ENCODE peak calls at places on chromosomes 16 and 17, in four cellular contexts. H is neural progenitor cell, M is colonic mucosa, Q is heart left ventricle. U is an unnamed sample.
A peak's percentile ranks its signal among the peaks of the same experiment; 100 is the strongest.

GRCh38 chr16:14132696-14133048 is 61.6 kb downstream of the MRTFB start:
- DNase-seq in H (no peak), M (no peak), Q (no peak), U (no peak)

GRCh38 chr17:41976142-41976768 is 9.7 kb downstream of the CNP start:
- DNase-seq in H (no peak), M (no peak), Q (no peak), U (no peak)

GRCh38 chr17:46834846-46835245 is 16.4 kb upstream of the WNT3 start:
- DNase-seq in H (no peak), M (no peak), Q (no peak), U (no peak)

GRCh38 chr16:74455213-74455612 is 33.9 kb upstream of the CLEC18B start:
- DNase-seq in H (no peak), M (no peak), Q (no peak), U (no peak)

GRCh38 chr16:83666449-83666848 is 141.3 kb upstream of the HSBP1 start:
- DNase-seq in H (no peak), M (peak; percentile 21), Q (no peak), U (no peak)

GRCh38 chr17:48841395-48841831 is 10.6 kb downstream of the CALCOCO2 start:
- DNase-seq in H (no peak), M (no peak), Q (peak; percentile 55), U (peak; percentile 87)

GRCh38 chr17:58822148-58823050 is 66.7 kb downstream of the PPM1E start:
- DNase-seq in H (no peak), M (no peak), Q (no peak), U (no peak)

GRCh38 chr16:54930034-54930938 is at the start of gene IRX5:
- DNase-seq in H (peak; percentile 96), M (peak; percentile 80), Q (peak; percentile 94), U (peak; percentile 39)

GRCh38 chr17:73947281-73947975 is 256.1 kb upstream of the RPL38 start:
- DNase-seq in H (no peak), M (no peak), Q (no peak), U (no peak)

GRCh38 chr16:77496934-77497333 is 62.1 kb upstream of the ADAMTS18 start:
- DNase-seq in H (no peak), M (no peak), Q (no peak), U (no peak)

GRCh38 chr17:78908426-78908825 is 5.4 kb upstream of the CEP295NL start:
- DNase-seq in H (no peak), M (no peak), Q (no peak), U (no peak)

GRCh38 chr16:12729448-12729847 is 74.2 kb downstream of the CPPED1 start:
- DNase-seq in H (no peak), M (no peak), Q (no peak), U (peak; percentile 53)

GRCh38 chr16:12732600-12732999 is 71.1 kb downstream of the CPPED1 start:
- DNase-seq in H (no peak), M (no peak), Q (no peak), U (no peak)

GRCh38 chr16:12723681-12724080 is 80.0 kb downstream of the CPPED1 start:
- DNase-seq in H (no peak), M (no peak), Q (no peak), U (no peak)

GRCh38 chr16:12724216-12724615 is 79.5 kb downstream of the CPPED1 start:
- DNase-seq in H (no peak), M (no peak), Q (no peak), U (no peak)

GRCh38 chr16:12728471-12728870 is 75.2 kb downstream of the CPPED1 start:
- DNase-seq in H (no peak), M (no peak), Q (no peak), U (no peak)
- H3K9me3 ChIP-seq in H (no peaks in the 10 kb centered on the region), M (peaks cover 3% of the 10 kb centered on the region), Q (no peaks in the 10 kb centered on the region), U (peaks cover 11% of the 10 kb centered on the region)

GRCh38 chr17:64920026-64920418 is 744 bp upstream of the LRRC37A3 start:
- DNase-seq in H (peak; percentile 18), M (peak; percentile 41), Q (no peak), U (no peak)
- H3K27ac ChIP-seq in H (no peak overlapping the region), M (peak overlapping the region; percentile 93), Q (peak overlapping the region; percentile 93), U (peak overlapping the region; percentile 84)

GRCh38 chr17:45311762-45312476 is 4.9 kb downstream of the MAP3K14 start:
- DNase-seq in H (no peak), M (peak; percentile 84), Q (peak; percentile 63), U (peak; percentile 93)
- H3K4me1 ChIP-seq in H (peaks cover 16% of the 10 kb centered on the region), M (peaks cover 59% of the 10 kb centered on the region), Q (peaks cover 82% of the 10 kb centered on the region), U (peaks cover 91% of the 10 kb centered on the region)

GRCh38 chr16:31842864-31843263 is 30.7 kb upstream of the ZNF267 start:
- DNase-seq in H (no peak), M (no peak), Q (no peak), U (no peak)
- H3K9me3 ChIP-seq in H (peaks cover 24% of the 10 kb centered on the region), M (no peaks in the 10 kb centered on the region), Q (no peaks in the 10 kb centered on the region), U (peaks cover 8% of the 10 kb centered on the region)

DNA sequence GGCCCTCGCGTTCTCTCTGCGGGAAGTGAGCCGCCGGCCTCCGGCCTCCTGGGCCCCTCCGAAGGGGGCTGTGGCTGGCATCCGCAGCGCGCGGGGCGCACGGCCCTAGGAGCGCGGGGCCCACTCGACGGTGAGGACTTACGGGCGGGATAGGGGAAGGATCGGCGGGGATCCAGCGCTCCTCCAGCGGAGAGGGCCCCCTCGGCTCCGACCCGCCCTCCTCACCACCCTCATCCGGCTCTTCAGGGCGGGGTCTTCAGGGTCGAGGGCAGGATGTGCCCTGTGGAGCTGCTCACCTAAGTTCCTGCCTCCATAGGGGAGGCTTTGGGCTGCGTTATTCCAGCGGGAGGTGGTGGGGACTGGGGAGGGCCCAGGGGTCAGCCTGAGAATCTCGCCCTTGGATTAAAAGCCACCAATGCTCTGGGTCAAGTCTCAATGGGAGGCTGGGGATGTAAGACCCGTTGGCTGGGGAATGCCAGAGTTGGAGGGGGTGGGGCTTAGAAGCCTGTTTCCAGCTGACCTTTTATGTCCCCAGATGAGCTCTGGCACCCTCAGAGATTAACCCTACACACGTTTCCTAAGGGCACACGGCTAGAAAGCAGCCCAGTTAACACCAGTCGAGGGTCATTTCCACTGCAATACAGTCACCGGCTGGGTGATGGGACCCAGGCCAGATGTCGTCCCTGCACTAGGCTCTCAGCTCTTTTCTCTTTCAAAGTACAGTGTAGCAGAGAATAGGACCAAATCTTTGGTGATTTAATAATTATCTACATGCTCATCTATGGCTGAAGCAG is 13.4 kb downstream of the TBX2 start:
- DNase-seq in H (peak; percentile 60), M (peak; percentile 16), Q (peak; percentile 18), U (no peak)
- H3K27ac ChIP-seq in H (no peak overlapping the region), M (peak overlapping the region; percentile 68), Q (peak overlapping the region; percentile 85), U (no peak overlapping the region)

DNA sequence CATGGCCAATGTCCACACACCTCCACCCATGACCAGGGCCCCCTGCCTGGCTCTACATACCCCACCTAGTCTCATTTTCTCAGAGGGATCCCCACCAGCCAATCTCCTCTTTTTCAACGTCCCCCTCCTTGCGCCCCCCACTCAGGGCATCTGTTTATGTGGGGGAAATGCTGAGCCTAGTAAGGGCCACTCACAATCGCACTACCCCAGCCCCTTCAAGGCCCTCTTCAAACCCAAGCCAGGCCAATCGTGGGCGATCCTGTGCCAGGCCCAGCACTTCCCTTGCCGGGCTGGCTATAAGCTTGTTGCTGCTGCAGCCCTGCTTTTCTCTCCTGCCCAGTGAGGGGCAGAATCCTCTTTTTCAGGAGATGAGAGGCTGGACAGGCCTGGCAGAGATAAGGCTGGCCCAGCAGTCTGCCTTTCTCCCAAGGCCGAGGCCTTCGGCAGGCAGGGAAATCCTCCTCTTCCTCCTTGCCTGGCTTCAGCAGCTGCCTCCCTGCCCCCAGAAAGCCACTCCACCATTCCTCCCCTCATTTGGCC is 16.1 kb downstream of the HSD11B2 start:
- DNase-seq in H (no peak), M (no peak), Q (no peak), U (no peak)
- H3K4me1 ChIP-seq in H (peaks cover 2% of the 10 kb centered on the region), M (peaks cover 61% of the 10 kb centered on the region), Q (peaks cover 90% of the 10 kb centered on the region), U (no peaks in the 10 kb centered on the region)

U was measured in CD4-positive, CD25-positive, alpha-beta regulatory T cell.